ENCODE peak calls at places on chromosomes 3 and 15, in nine cellular contexts. One of them, this sample, is unnamed.

GRCh38 chr3:157160652-157161480 is 919 bp upstream of the CCNL1 start:
- DNase-seq in lower leg skin: peak
- DNase-seq in A549: peak
- DNase-seq in right lobe of liver: peak
- DNase-seq in sigmoid colon: peak
- DNase-seq in uterus: peak
- DNase-seq in gastrocnemius medialis: peak
- DNase-seq in ovary: peak
- DNase-seq in adrenal gland: peak
- DNase-seq in this sample: peak

GRCh38 chr15:78364233-78364632 is 24.1 kb downstream of the CRABP1 start:
- DNase-seq in lower leg skin: no peak
- DNase-seq in A549: no peak
- DNase-seq in right lobe of liver: no peak
- DNase-seq in sigmoid colon: peak
- DNase-seq in uterus: no peak
- DNase-seq in gastrocnemius medialis: no peak
- DNase-seq in ovary: no peak
- DNase-seq in adrenal gland: no peak
- DNase-seq in this sample: no peak

GRCh38 chr3:194095464-194095863 is 40.5 kb upstream of the HES1 start:
- DNase-seq in lower leg skin: peak
- DNase-seq in A549: no peak
- DNase-seq in right lobe of liver: no peak
- DNase-seq in sigmoid colon: peak
- DNase-seq in uterus: peak
- DNase-seq in gastrocnemius medialis: no peak
- DNase-seq in ovary: peak
- DNase-seq in adrenal gland: peak
- DNase-seq in this sample: peak

GRCh38 chr3:197189633-197190032 is 108.8 kb downstream of the DLG1 start:
- DNase-seq in lower leg skin: no peak
- DNase-seq in A549: no peak
- DNase-seq in right lobe of liver: no peak
- DNase-seq in sigmoid colon: no peak
- DNase-seq in uterus: no peak
- DNase-seq in gastrocnemius medialis: no peak
- DNase-seq in ovary: no peak
- DNase-seq in adrenal gland: no peak
- DNase-seq in this sample: no peak

GRCh38 chr3:159897331-159898075 is 91.1 kb upstream of the IL12A start:
- DNase-seq in lower leg skin: no peak
- DNase-seq in A549: no peak
- DNase-seq in right lobe of liver: no peak
- DNase-seq in sigmoid colon: no peak
- DNase-seq in uterus: no peak
- DNase-seq in gastrocnemius medialis: no peak
- DNase-seq in ovary: no peak
- DNase-seq in adrenal gland: no peak
- DNase-seq in this sample: no peak

GRCh38 chr3:176046717-176047116 is 1150.6 kb downstream of the TBL1XR1 start:
- DNase-seq in lower leg skin: no peak
- DNase-seq in A549: no peak
- DNase-seq in right lobe of liver: no peak
- DNase-seq in sigmoid colon: no peak
- DNase-seq in uterus: no peak
- DNase-seq in gastrocnemius medialis: no peak
- DNase-seq in ovary: no peak
- DNase-seq in adrenal gland: no peak
- DNase-seq in this sample: no peak

GRCh38 chr3:46887980-46888494 is 10.5 kb downstream of the PTH1R start:
- DNase-seq in lower leg skin: no peak
- DNase-seq in A549: no peak
- DNase-seq in right lobe of liver: no peak
- DNase-seq in sigmoid colon: no peak
- DNase-seq in uterus: no peak
- DNase-seq in gastrocnemius medialis: no peak
- DNase-seq in ovary: no peak
- DNase-seq in adrenal gland: no peak
- DNase-seq in this sample: no peak

GRCh38 chr3:102400142-102400541 is 34.7 kb upstream of the ZPLD1 start:
- DNase-seq in lower leg skin: no peak
- DNase-seq in A549: no peak
- DNase-seq in right lobe of liver: no peak
- DNase-seq in sigmoid colon: no peak
- DNase-seq in uterus: no peak
- DNase-seq in gastrocnemius medialis: no peak
- DNase-seq in ovary: no peak
- DNase-seq in adrenal gland: no peak
- DNase-seq in this sample: no peak

GRCh38 chr3:23111286-23111685 is 91.8 kb upstream of the UBE2E2 start:
- DNase-seq in lower leg skin: no peak
- DNase-seq in A549: no peak
- DNase-seq in right lobe of liver: no peak
- DNase-seq in sigmoid colon: no peak
- DNase-seq in uterus: no peak
- DNase-seq in gastrocnemius medialis: no peak
- DNase-seq in ovary: no peak
- DNase-seq in adrenal gland: no peak
- DNase-seq in this sample: no peak

GRCh38 chr15:73647259-73648026 is 14.3 kb upstream of the NPTN start:
- DNase-seq in lower leg skin: no peak
- DNase-seq in A549: no peak
- DNase-seq in right lobe of liver: no peak
- DNase-seq in sigmoid colon: no peak
- DNase-seq in uterus: no peak
- DNase-seq in gastrocnemius medialis: no peak
- DNase-seq in ovary: no peak
- DNase-seq in adrenal gland: no peak
- DNase-seq in this sample: no peak

GRCh38 chr3:193262707-193263106 is 21.7 kb downstream of the PLAAT1 start:
- DNase-seq in lower leg skin: no peak
- DNase-seq in A549: no peak
- DNase-seq in right lobe of liver: no peak
- DNase-seq in sigmoid colon: no peak
- DNase-seq in uterus: no peak
- DNase-seq in gastrocnemius medialis: no peak
- DNase-seq in ovary: no peak
- DNase-seq in adrenal gland: no peak
- DNase-seq in this sample: no peak

GRCh38 chr3:120040813-120041377 is 53.4 kb downstream of the GSK3B start:
- DNase-seq in lower leg skin: no peak
- DNase-seq in A549: no peak
- DNase-seq in right lobe of liver: no peak
- DNase-seq in sigmoid colon: no peak
- DNase-seq in uterus: no peak
- DNase-seq in gastrocnemius medialis: no peak
- DNase-seq in ovary: no peak
- DNase-seq in adrenal gland: no peak
- DNase-seq in this sample: no peak

GRCh38 chr15:65082303-65082958 is 5.9 kb downstream of the KBTBD13 start:
- DNase-seq in lower leg skin: no peak
- DNase-seq in A549: no peak
- DNase-seq in right lobe of liver: no peak
- DNase-seq in sigmoid colon: no peak
- DNase-seq in uterus: no peak
- DNase-seq in gastrocnemius medialis: no peak
- DNase-seq in ovary: no peak
- DNase-seq in adrenal gland: no peak
- DNase-seq in this sample: no peak

GRCh38 chr3:51522273-51522981 is 16.1 kb upstream of the RAD54L2 start:
- DNase-seq in lower leg skin: no peak
- DNase-seq in A549: no peak
- DNase-seq in right lobe of liver: no peak
- DNase-seq in sigmoid colon: no peak
- DNase-seq in uterus: no peak
- DNase-seq in gastrocnemius medialis: no peak
- DNase-seq in ovary: no peak
- DNase-seq in adrenal gland: no peak
- DNase-seq in this sample: no peak

GRCh38 chr15:98658831-98659699 is 10.7 kb downstream of the IGF1R start:
- DNase-seq in lower leg skin: peak
- DNase-seq in A549: peak
- DNase-seq in right lobe of liver: no peak
- DNase-seq in sigmoid colon: no peak
- DNase-seq in uterus: peak
- DNase-seq in gastrocnemius medialis: peak
- DNase-seq in ovary: peak
- DNase-seq in adrenal gland: peak
- DNase-seq in this sample: peak

GRCh38 chr15:68576253-68577236 is 2.2 kb upstream of the CORO2B start:
- DNase-seq in lower leg skin: no peak
- DNase-seq in A549: no peak
- DNase-seq in right lobe of liver: peak
- DNase-seq in sigmoid colon: no peak
- DNase-seq in uterus: no peak
- DNase-seq in gastrocnemius medialis: no peak
- DNase-seq in ovary: no peak
- DNase-seq in adrenal gland: no peak
- DNase-seq in this sample: no peak

GRCh38 chr15:41001524-41001923 is 48.3 kb downstream of the CHAC1 start:
- DNase-seq in lower leg skin: no peak
- DNase-seq in A549: no peak
- DNase-seq in right lobe of liver: peak
- DNase-seq in sigmoid colon: no peak
- DNase-seq in uterus: no peak
- DNase-seq in gastrocnemius medialis: peak
- DNase-seq in ovary: no peak
- DNase-seq in adrenal gland: peak
- DNase-seq in this sample: no peak

GRCh38 chr3:112568642-112569041 is 6.8 kb downstream of the SLC35A5 start:
- DNase-seq in lower leg skin: no peak
- DNase-seq in A549: no peak
- DNase-seq in right lobe of liver: no peak
- DNase-seq in sigmoid colon: no peak
- DNase-seq in uterus: no peak
- DNase-seq in gastrocnemius medialis: no peak
- DNase-seq in ovary: no peak
- DNase-seq in adrenal gland: no peak
- DNase-seq in this sample: no peak

DNA sequence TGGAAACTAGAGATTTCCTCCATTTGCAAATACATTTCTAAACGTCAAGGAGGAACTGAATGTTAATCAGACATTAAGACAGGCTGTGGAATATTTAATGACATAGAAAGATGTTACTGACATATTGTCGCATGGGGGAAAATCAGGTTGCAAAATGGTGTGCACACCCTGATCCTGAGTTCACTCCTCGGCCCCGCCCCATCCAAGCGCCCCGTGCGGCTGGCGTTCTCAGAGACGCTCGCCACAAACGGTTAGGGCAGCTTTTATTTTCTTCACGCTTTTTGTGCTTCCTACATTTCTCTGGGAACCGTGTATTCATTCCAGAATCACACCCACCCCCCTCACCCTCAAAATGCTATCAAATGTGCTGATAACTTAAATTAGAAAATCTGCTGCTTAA is 10.8 kb downstream of the H1-8 start:
- DNase-seq in lower leg skin: no peak
- DNase-seq in A549: no peak
- DNase-seq in right lobe of liver: peak
- DNase-seq in sigmoid colon: no peak
- DNase-seq in uterus: no peak
- DNase-seq in gastrocnemius medialis: no peak
- DNase-seq in ovary: peak
- DNase-seq in adrenal gland: no peak
- DNase-seq in this sample: no peak
- TF ChIP-seq CTCF in lower leg skin: no peak
- TF ChIP-seq CTCF in A549: no peak
- TF ChIP-seq CTCF in right lobe of liver: no peak
- TF ChIP-seq CTCF in sigmoid colon: no peak
- TF ChIP-seq CTCF in uterus: no peak
- TF ChIP-seq CTCF in gastrocnemius medialis: no peak
- TF ChIP-seq CTCF in ovary: no peak
- TF ChIP-seq CTCF in adrenal gland: no peak
- TF ChIP-seq CTCF in this sample: no peak

GRCh38 chr15:31089361-31090047 is 12.0 kb downstream of the TRPM1 start:
- DNase-seq in lower leg skin: no peak
- DNase-seq in A549: no peak
- DNase-seq in right lobe of liver: no peak
- DNase-seq in sigmoid colon: no peak
- DNase-seq in uterus: no peak
- DNase-seq in gastrocnemius medialis: no peak
- DNase-seq in ovary: no peak
- DNase-seq in adrenal gland: no peak
- DNase-seq in this sample: no peak
- TF ChIP-seq POLR2A in lower leg skin: no peak
- TF ChIP-seq POLR2A in A549: no peak
- TF ChIP-seq POLR2A in right lobe of liver: no peak
- TF ChIP-seq POLR2A in sigmoid colon: no peak
- TF ChIP-seq POLR2A in uterus: no peak
- TF ChIP-seq POLR2A in gastrocnemius medialis: no peak
- TF ChIP-seq POLR2A in ovary: no peak
- TF ChIP-seq POLR2A in adrenal gland: no peak
- TF ChIP-seq POLR2A in this sample: no peak

GRCh38 chr15:100350434-100351226 is 8.9 kb upstream of the ADAMTS17 start:
- DNase-seq in lower leg skin: no peak
- DNase-seq in A549: peak
- DNase-seq in right lobe of liver: no peak
- DNase-seq in sigmoid colon: no peak
- DNase-seq in uterus: peak
- DNase-seq in gastrocnemius medialis: no peak
- DNase-seq in ovary: peak
- DNase-seq in adrenal gland: no peak
- DNase-seq in this sample: peak
- TF ChIP-seq CTCF in lower leg skin: no peak
- TF ChIP-seq CTCF in A549: no peak
- TF ChIP-seq CTCF in right lobe of liver: no peak
- TF ChIP-seq CTCF in sigmoid colon: no peak
- TF ChIP-seq CTCF in uterus: no peak
- TF ChIP-seq CTCF in gastrocnemius medialis: no peak
- TF ChIP-seq CTCF in ovary: no peak
- TF ChIP-seq CTCF in adrenal gland: no peak
- TF ChIP-seq CTCF in this sample: no peak

GRCh38 chr15:30953731-30954378 is 37.6 kb downstream of the MTMR10 start:
- DNase-seq in lower leg skin: no peak
- DNase-seq in A549: peak
- DNase-seq in right lobe of liver: no peak
- DNase-seq in sigmoid colon: no peak
- DNase-seq in uterus: no peak
- DNase-seq in gastrocnemius medialis: peak
- DNase-seq in ovary: no peak
- DNase-seq in adrenal gland: no peak
- DNase-seq in this sample: no peak
- TF ChIP-seq POLR2A in lower leg skin: no peak
- TF ChIP-seq POLR2A in A549: peak
- TF ChIP-seq POLR2A in right lobe of liver: no peak
- TF ChIP-seq POLR2A in sigmoid colon: no peak
- TF ChIP-seq POLR2A in uterus: no peak
- TF ChIP-seq POLR2A in gastrocnemius medialis: peak
- TF ChIP-seq POLR2A in ovary: no peak
- TF ChIP-seq POLR2A in adrenal gland: no peak
- TF ChIP-seq POLR2A in this sample: no peak

DNA sequence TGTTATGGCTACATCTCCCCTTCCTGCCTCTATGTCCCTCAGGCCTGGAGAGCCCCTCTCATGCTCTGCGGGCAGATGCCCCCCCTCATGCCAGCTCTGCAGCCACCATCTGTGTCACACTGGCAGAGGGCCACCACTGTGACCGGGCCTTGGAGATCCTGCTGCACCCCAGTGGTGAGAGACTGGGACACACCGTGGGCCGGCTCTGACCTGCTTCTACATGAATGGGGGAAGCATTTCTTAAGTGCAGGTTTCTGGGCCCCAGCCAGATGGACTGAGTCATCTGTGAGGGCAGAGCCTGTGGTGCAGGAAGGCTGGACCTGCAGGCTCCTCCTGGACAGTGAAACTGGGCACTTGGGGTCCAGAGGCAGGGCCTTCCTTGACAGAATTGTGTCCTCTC is 4.8 kb downstream of the VWA5B2 start:
- DNase-seq in lower leg skin: no peak
- DNase-seq in A549: peak
- DNase-seq in right lobe of liver: no peak
- DNase-seq in sigmoid colon: no peak
- DNase-seq in uterus: peak
- DNase-seq in gastrocnemius medialis: no peak
- DNase-seq in ovary: peak
- DNase-seq in adrenal gland: peak
- DNase-seq in this sample: peak
- TF ChIP-seq CTCF in lower leg skin: no peak
- TF ChIP-seq CTCF in A549: no peak
- TF ChIP-seq CTCF in right lobe of liver: no peak
- TF ChIP-seq CTCF in sigmoid colon: no peak
- TF ChIP-seq CTCF in uterus: no peak
- TF ChIP-seq CTCF in gastrocnemius medialis: no peak
- TF ChIP-seq CTCF in ovary: no peak
- TF ChIP-seq CTCF in adrenal gland: peak
- TF ChIP-seq CTCF in this sample: no peak

This sample was measured in body of pancreas.